ENCODE peak calls at places on chromosome 13, in seven cellular contexts. I, K, C, X, M, Q and P are unnamed samples.

GRCh38 chr13:46181799-46182490 is at the start of gene LCP1:
- DNase-seq in I (no peak), K (peak; percentile 10), C (peak; percentile 83), X (no peak), M (peak; percentile 16), Q (no peak), P (no peak)

GRCh38 chr13:97226788-97227627 is 4.9 kb downstream of the MBNL2 start:
- DNase-seq in I (no peak), K (no peak), C (no peak), X (no peak), M (peak; percentile 80), Q (no peak), P (no peak)

GRCh38 chr13:71005919-71006318 is 861.1 kb downstream of the DACH1 start:
- DNase-seq in I (no peak), K (no peak), C (no peak), X (no peak), M (no peak), Q (no peak), P (no peak)

GRCh38 chr13:44686478-44687071 is 110.4 kb upstream of the TSC22D1 start:
- DNase-seq in I (no peak), K (no peak), C (no peak), X (no peak), M (no peak), Q (no peak), P (no peak)

GRCh38 chr13:107835339-107836018 is 379.9 kb downstream of the LIG4 start:
- DNase-seq in I (no peak), K (peak; percentile 68), C (peak; percentile 92), X (no peak), M (no peak), Q (no peak), P (peak; percentile 95)

GRCh38 chr13:74026753-74027152 is 107.5 kb downstream of the KLF12 start:
- DNase-seq in I (no peak), K (peak; percentile 25), C (peak; percentile 23), X (no peak), M (peak; percentile 85), Q (no peak), P (peak; percentile 57)

GRCh38 chr13:44437356-44438233 is 64.0 kb downstream of the SERP2 start:
- DNase-seq in I (no peak), K (peak; percentile 48), C (peak; percentile 75), X (no peak), M (peak; percentile 78), Q (no peak), P (peak; percentile 34)

GRCh38 chr13:50149932-50150331 is 134.7 kb downstream of the KCNRG start:
- DNase-seq in I (no peak), K (no peak), C (no peak), X (no peak), M (no peak), Q (no peak), P (no peak)

GRCh38 chr13:91399189-91400093 is 1.0 kb downstream of the GPC5 start:
- DNase-seq in I (no peak), K (no peak), C (no peak), X (no peak), M (peak; percentile 43), Q (no peak), P (no peak)

GRCh38 chr13:105485061-105485460 is 1050.4 kb downstream of the EFNB2 start:
- DNase-seq in I (no peak), K (no peak), C (no peak), X (no peak), M (no peak), Q (no peak), P (no peak)

GRCh38 chr13:59865398-59865797 is 298.3 kb downstream of the DIAPH3 start:
- DNase-seq in I (no peak), K (no peak), C (peak; percentile 61), X (no peak), M (no peak), Q (no peak), P (peak; percentile 55)

GRCh38 chr13:40189885-40190655 is 476.4 kb downstream of the FOXO1 start:
- DNase-seq in I (no peak), K (peak; percentile 11), C (no peak), X (no peak), M (no peak), Q (no peak), P (peak; percentile 24)

GRCh38 chr13:99051768-99052455 is 74.0 kb upstream of the DOCK9 start:
- DNase-seq in I (no peak), K (no peak), C (no peak), X (no peak), M (no peak), Q (no peak), P (no peak)

GRCh38 chr13:52846567-52847321 is 1.7 kb downstream of the PCDH8 start:
- DNase-seq in I (no peak), K (peak; percentile 21), C (no peak), X (no peak), M (peak; percentile 91), Q (no peak), P (peak; percentile 25)

GRCh38 chr13:93690139-93690538 is 463.5 kb downstream of the GPC6 start:
- DNase-seq in I (no peak), K (no peak), C (peak; percentile 31), X (no peak), M (peak; percentile 80), Q (no peak), P (no peak)

GRCh38 chr13:98856983-98857382 is 104.5 kb upstream of the SLC15A1 start:
- DNase-seq in I (no peak), K (no peak), C (no peak), X (no peak), M (no peak), Q (no peak), P (no peak)

GRCh38 chr13:99178636-99179035 is 22.0 kb upstream of the UBAC2 start:
- DNase-seq in I (no peak), K (no peak), C (no peak), X (no peak), M (no peak), Q (no peak), P (no peak)

GRCh38 chr13:99200433-99201167 is at the start of gene UBAC2:
- DNase-seq in I (peak; percentile 69), K (peak; percentile 94), C (peak; percentile 94), X (peak; percentile 90), M (peak; percentile 97), Q (peak; percentile 83), P (peak; percentile 86)

GRCh38 chr13:39779337-39780270 is 124.1 kb downstream of the COG6 start:
- DNase-seq in I (no peak), K (no peak), C (peak; percentile 39), X (no peak), M (no peak), Q (no peak), P (peak; percentile 12)

GRCh38 chr13:97257800-97258799 is 36.0 kb downstream of the MBNL2 start:
- DNase-seq in I (no peak), K (peak; percentile 79), C (peak; percentile 82), X (no peak), M (peak; percentile 79), Q (peak; percentile 93), P (peak; percentile 80)

GRCh38 chr13:110323172-110323851 is 16.2 kb downstream of the COL4A2 start:
- DNase-seq in I (no peak), K (no peak), C (peak; percentile 73), X (no peak), M (peak; percentile 67), Q (no peak), P (peak; percentile 50)
- H3K27ac ChIP-seq in I (no peak overlapping the region), K (no peak overlapping the region), C (peak overlapping the region; percentile 6), X (no peak overlapping the region), M (no peak overlapping the region), Q (no peak overlapping the region), P (peak overlapping the region; percentile 49)

GRCh38 chr13:113786262-113786841 is 27.3 kb downstream of the TMEM255B start:
- DNase-seq in I (no peak), K (no peak), C (peak; percentile 15), X (no peak), M (no peak), Q (no peak), P (peak; percentile 53)
- H3K4me2 ChIP-seq in I (no peak overlapping the region), K (no peak overlapping the region), C (peak overlapping the region; percentile 77), X (no peak overlapping the region), M (no peak overlapping the region), Q (no peak overlapping the region), P (no peak overlapping the region)

GRCh38 chr13:85853161-85853894 is 54.1 kb upstream of the SLITRK6 start:
- DNase-seq in I (no peak), K (no peak), C (no peak), X (no peak), M (no peak), Q (no peak), P (no peak)
- TF ChIP-seq EZH2 in I (no peak), K (no peak), C (no peak), X (no peak), M (no peak), Q (no peak), P (no peak)

GRCh38 chr13:35191883-35192282 is 249.8 kb downstream of the NBEA start:
- DNase-seq in I (no peak), K (no peak), C (no peak), X (no peak), M (no peak), Q (no peak), P (no peak)

DNA sequence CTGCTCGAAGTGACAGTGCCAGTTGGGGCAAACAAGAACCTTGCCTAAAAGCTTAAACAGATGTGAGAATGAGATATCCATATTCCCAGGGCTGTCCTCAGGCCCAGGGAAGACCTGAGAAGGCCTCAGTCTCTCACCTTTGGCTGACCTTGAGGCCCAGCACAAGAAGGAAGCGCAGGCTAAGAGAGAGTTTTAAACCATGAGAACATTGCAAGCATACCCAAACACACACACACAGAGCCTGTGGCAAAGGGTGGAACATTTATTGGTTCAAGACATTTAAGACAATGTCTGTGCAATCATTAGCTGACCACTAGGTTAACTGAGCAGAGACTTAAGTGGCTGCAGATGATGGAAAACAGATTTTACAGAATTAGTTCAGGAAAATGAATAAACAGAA is 248.2 kb downstream of the NBEA start:
- DNase-seq in I (no peak), K (no peak), C (no peak), X (no peak), M (no peak), Q (no peak), P (no peak)
- H3K27ac ChIP-seq in I (no peak overlapping the region), K (no peak overlapping the region), C (no peak overlapping the region), X (no peak overlapping the region), M (no peak overlapping the region), Q (no peak overlapping the region), P (no peak overlapping the region)